ENCODE peak calls at places on chromosome 22, in ten cellular contexts. I is kidney; R is hepatocyte; U is non-pigmented ciliary epithelial cell; N is stimulated activated CD4-positive, alpha-beta T cell treated with anti-CD3 and anti-CD28 coated beads, Interleukin-2, amount 100 ng/mL, for 48 hours; J is DND-41; H is GM12891; A is astrocyte; B is head of caudate nucleus; O is heart left ventricle. W is an unnamed sample.

GRCh38 chr22:35425971-35426800 is 26.2 kb downstream of the MCM5 start:
- DNase-seq in I (peak; percentile 59), R (peak; percentile 19), U (no peak), N (no peak), J (no peak), H (no peak), A (no peak), B (no peak), O (no peak), W (no peak)

GRCh38 chr22:33952776-33953175 is 32.5 kb upstream of the LARGE1 start:
- DNase-seq in I (no peak), R (no peak), U (no peak), N (no peak), J (no peak), H (no peak), A (no peak), B (no peak), O (no peak), W (no peak)

GRCh38 chr22:44623771-44624510 is 78.1 kb upstream of the PRR5 start:
- DNase-seq in I (no peak), R (peak; percentile 70), U (no peak), N (no peak), J (no peak), H (no peak), A (no peak), B (peak; percentile 36), O (no peak), W (no peak)

GRCh38 chr22:19875531-19876313 is 21.0 kb upstream of the GNB1L start:
- DNase-seq in I (peak; percentile 71), R (no peak), U (no peak), N (no peak), J (no peak), H (peak; percentile 21), A (no peak), B (peak; percentile 3), O (peak; percentile 15), W (peak; percentile 60)

GRCh38 chr22:32971252-32971651 is 86.9 kb downstream of the SYN3 start:
- DNase-seq in I (no peak), R (no peak), U (no peak), N (no peak), J (no peak), H (no peak), A (no peak), B (no peak), O (no peak), W (no peak)

GRCh38 chr22:25078591-25078990 is 121.1 kb upstream of the CRYBB3 start:
- DNase-seq in I (no peak), R (no peak), U (no peak), N (no peak), J (no peak), H (no peak), A (peak; percentile 42), B (no peak), O (no peak), W (no peak)

GRCh38 chr22:36334838-36335603 is 52.7 kb downstream of the MYH9 start:
- DNase-seq in I (no peak), R (peak; percentile 48), U (no peak), N (no peak), J (no peak), H (no peak), A (peak; percentile 81), B (peak; percentile 80), O (peak; percentile 46), W (no peak)

GRCh38 chr22:40560551-40560950 is 76.0 kb downstream of the MRTFA start:
- DNase-seq in I (no peak), R (no peak), U (peak; percentile 36), N (no peak), J (no peak), H (no peak), A (peak; percentile 63), B (no peak), O (no peak), W (no peak)

GRCh38 chr22:36027960-36028645 is 521 bp downstream of the RBFOX2 start:
- DNase-seq in I (peak; percentile 85), R (no peak), U (no peak), N (no peak), J (no peak), H (peak; percentile 33), A (no peak), B (no peak), O (peak; percentile 39), W (no peak)

GRCh38 chr22:45518580-45518991 is 15.9 kb downstream of the FBLN1 start:
- DNase-seq in I (no peak), R (no peak), U (no peak), N (no peak), J (no peak), H (no peak), A (peak; percentile 65), B (no peak), O (no peak), W (no peak)

GRCh38 chr22:42754658-42755057 is 34.0 kb upstream of the A4GALT start:
- DNase-seq in I (no peak), R (peak; percentile 53), U (no peak), N (no peak), J (no peak), H (no peak), A (peak; percentile 97), B (no peak), O (no peak), W (no peak)

GRCh38 chr22:44329179-44329796 is 16.5 kb upstream of the SHISAL1 start:
- DNase-seq in I (no peak), R (no peak), U (no peak), N (no peak), J (no peak), H (peak; percentile 82), A (no peak), B (no peak), O (no peak), W (no peak)

GRCh38 chr22:30383061-30383460 is 4.2 kb downstream of the RNF215 start:
- DNase-seq in I (no peak), R (no peak), U (no peak), N (no peak), J (no peak), H (no peak), A (no peak), B (no peak), O (no peak), W (no peak)